ENCODE peak calls at places on chromosomes 12 and 14, in ten cellular contexts. K, X, V, L, H, O, U, F, A and Z are unnamed samples.

GRCh38 chr12:89278169-89278568 is 74.1 kb downstream of the DUSP6 start:
- DNase-seq in F (no peak), V (no peak), A (no peak), L (no peak), O (no peak), K (no peak), X (no peak), U (no peak), H (no peak), Z (no peak)

GRCh38 chr12:15220451-15220850 is 766 bp downstream of the RERG start:
- DNase-seq in A (no peak), F (no peak), V (no peak), X (no peak), L (no peak), K (no peak), U (no peak), O (no peak), H (no peak), Z (no peak)

GRCh38 chr14:85263916-85264315 is 266.0 kb upstream of the FLRT2 start:
- DNase-seq in U (no peak), L (no peak), K (no peak), H (no peak), F (no peak), V (no peak), O (no peak), X (no peak), A (no peak), Z (no peak)

GRCh38 chr12:45732936-45733335 is 3.4 kb downstream of the ARID2 start:
- DNase-seq in U (no peak), L (no peak), K (peak; percentile 23), V (no peak), H (no peak), X (no peak), A (no peak), O (no peak), F (no peak), Z (no peak)

GRCh38 chr14:31360919-31361662 is 59.3 kb downstream of the HEATR5A start:
- DNase-seq in L (no peak), A (no peak), F (no peak), U (no peak), O (no peak), H (no peak), V (no peak), X (no peak), K (no peak), Z (no peak)

GRCh38 chr14:92317511-92317910 is 5.5 kb upstream of the SLC24A4 start:
- DNase-seq in X (no peak), L (no peak), H (no peak), A (no peak), K (peak; percentile 32), V (no peak), F (no peak), O (no peak), U (no peak), Z (no peak)

GRCh38 chr12:21774358-21775129 is at the start of gene KCNJ8:
- DNase-seq in V (no peak), O (peak; percentile 93), F (no peak), A (peak; percentile 95), H (no peak), U (peak; percentile 39), L (peak; percentile 78), X (no peak), K (peak; percentile 31), Z (no peak)

GRCh38 chr14:33880330-33880729 is 70.5 kb downstream of the EGLN3 start:
- DNase-seq in H (no peak), X (no peak), A (no peak), U (no peak), O (no peak), K (no peak), F (no peak), V (no peak), L (no peak), Z (no peak)

GRCh38 chr12:111766608-111767361 is at the start of gene ALDH2:
- DNase-seq in H (peak; percentile 4), O (peak; percentile 89), A (peak; percentile 93), F (peak; percentile 70), K (peak; percentile 79), L (peak; percentile 81), X (peak; percentile 22), V (no peak), U (peak; percentile 83), Z (no peak)

GRCh38 chr12:51890511-51891171 is 2.7 kb downstream of the ANKRD33 start:
- DNase-seq in X (no peak), F (no peak), A (peak; percentile 43), L (no peak), K (no peak), V (no peak), U (no peak), H (no peak), O (no peak), Z (no peak)

GRCh38 chr12:108589028-108589839 is 8.7 kb downstream of the TMEM119 start:
- DNase-seq in U (no peak), O (peak; percentile 73), V (no peak), X (no peak), F (no peak), H (no peak), L (no peak), K (peak; percentile 69), A (no peak), Z (no peak)

GRCh38 chr12:125013816-125014442 is 20.5 kb downstream of the BRI3BP start:
- DNase-seq in H (no peak), O (no peak), L (no peak), F (no peak), A (no peak), U (peak; percentile 28), V (no peak), K (no peak), X (no peak), Z (no peak)

GRCh38 chr14:69090187-69090789 is 62.6 kb downstream of the DCAF5 start:
- DNase-seq in F (no peak), A (peak; percentile 40), K (peak; percentile 53), V (no peak), H (no peak), U (no peak), O (no peak), L (peak; percentile 30), X (peak; percentile 23), Z (no peak)

GRCh38 chr14:94015223-94015622 is 10.9 kb upstream of the OTUB2 start:
- DNase-seq in F (no peak), A (no peak), V (no peak), K (no peak), U (no peak), H (no peak), L (no peak), O (no peak), X (no peak), Z (no peak)

GRCh38 chr12:105935981-105936380 is 202.8 kb downstream of the NUAK1 start:
- DNase-seq in A (no peak), K (peak; percentile 18), O (no peak), H (no peak), V (no peak), L (no peak), U (no peak), X (no peak), F (no peak), Z (peak; percentile 22)

GRCh38 chr12:114263031-114263825 is 142.7 kb downstream of the TBX5 start:
- DNase-seq in U (no peak), A (no peak), L (no peak), F (no peak), O (no peak), X (no peak), H (no peak), K (no peak), V (no peak), Z (no peak)

GRCh38 chr12:24561882-24562760 is 386.8 kb downstream of the BCAT1 start:
- DNase-seq in K (peak; percentile 73), U (peak; percentile 47), A (peak; percentile 87), V (no peak), L (peak; percentile 61), F (peak; percentile 68), H (no peak), O (peak; percentile 90), X (no peak), Z (no peak)

GRCh38 chr14:31080060-31080459 is 53.9 kb upstream of the STRN3 start:
- DNase-seq in L (no peak), A (no peak), F (no peak), K (no peak), O (no peak), H (no peak), V (no peak), U (no peak), X (no peak), Z (no peak)

GRCh38 chr12:6631549-6631961 is 4.2 kb downstream of the LPAR5 start:
- DNase-seq in U (peak; percentile 78), X (peak; percentile 34), O (no peak), L (no peak), A (no peak), V (no peak), K (no peak), F (no peak), H (peak; percentile 37), Z (no peak)

GRCh38 chr12:29580971-29581370 is 83.5 kb upstream of the OVCH1 start:
- DNase-seq in V (no peak), F (no peak), H (no peak), X (no peak), U (no peak), A (no peak), O (no peak), L (no peak), K (no peak), Z (no peak)

GRCh38 chr14:36513012-36513420 is 7.0 kb downstream of the NKX2-1 start:
- DNase-seq in V (no peak), O (no peak), A (no peak), U (no peak), H (no peak), K (no peak), X (no peak), L (no peak), F (no peak), Z (no peak)

GRCh38 chr14:103384450-103385152 is 614 bp upstream of the MARK3 start:
- DNase-seq in L (no peak), F (no peak), U (no peak), H (no peak), K (no peak), X (no peak), A (no peak), V (no peak), O (no peak), Z (no peak)